ENCODE peak calls at places on chromosomes 6 and 20, in nine cellular contexts. B is transverse colon, C is breast epithelium, Q is ovary, R is stomach, X is prostate gland, W is K562, I is heart left ventricle, U is body of pancreas. Y is an unnamed sample.

GRCh38 chr20:64136004-64136710 is 28.1 kb upstream of the MYT1 start:
- DNase-seq in B (no peak), C (no peak), Q (no peak), R (no peak), X (no peak), W (no peak), I (peak; percentile 9), U (no peak), Y (no peak)

GRCh38 chr20:3805594-3806264 is 9.6 kb downstream of the CDC25B start:
- DNase-seq in B (no peak), C (no peak), Q (no peak), R (no peak), X (no peak), W (peak; percentile 42), I (no peak), U (no peak), Y (no peak)

GRCh38 chr6:85015396-85015990 is 251.1 kb upstream of the TBX18 start:
- DNase-seq in B (peak; percentile 8), C (no peak), Q (peak; percentile 45), R (peak; percentile 31), X (no peak), W (peak; percentile 45), I (no peak), U (peak; percentile 51), Y (peak; percentile 34)

GRCh38 chr6:26109776-26110175 is 22.5 kb downstream of the HFE start:
- DNase-seq in B (no peak), C (no peak), Q (no peak), R (no peak), X (no peak), W (no peak), I (no peak), U (no peak), Y (no peak)

GRCh38 chr6:42255050-42255449 is 37.4 kb upstream of the MRPS10 start:
- DNase-seq in B (no peak), C (no peak), Q (no peak), R (no peak), X (no peak), W (no peak), I (no peak), U (no peak), Y (no peak)

GRCh38 chr20:39706089-39706721 is 744.1 kb downstream of the DHX35 start:
- DNase-seq in B (no peak), C (no peak), Q (peak; percentile 36), R (no peak), X (no peak), W (no peak), I (peak; percentile 73), U (no peak), Y (peak; percentile 24)

GRCh38 chr6:83511901-83512681 is at the start of gene PRSS35:
- DNase-seq in B (peak; percentile 38), C (no peak), Q (peak; percentile 78), R (peak; percentile 47), X (peak; percentile 29), W (peak; percentile 31), I (peak; percentile 77), U (peak; percentile 36), Y (peak; percentile 23)

GRCh38 chr20:32350421-32350820 is 7.7 kb upstream of the ASXL1 start:
- DNase-seq in B (peak; percentile 2), C (no peak), Q (no peak), R (no peak), X (no peak), W (no peak), I (no peak), U (no peak), Y (no peak)

GRCh38 chr20:53613748-53614147 is 20.1 kb upstream of the ZNF217 start:
- DNase-seq in B (no peak), C (no peak), Q (no peak), R (no peak), X (no peak), W (no peak), I (no peak), U (no peak), Y (no peak)

GRCh38 chr6:161135695-161136591 is 137.9 kb downstream of the AGPAT4 start:
- DNase-seq in B (no peak), C (no peak), Q (no peak), R (no peak), X (no peak), W (no peak), I (no peak), U (no peak), Y (no peak)

GRCh38 chr6:14862845-14863244 is 383.0 kb upstream of the JARID2 start:
- DNase-seq in B (no peak), C (no peak), Q (no peak), R (no peak), X (no peak), W (no peak), I (no peak), U (no peak), Y (no peak)

GRCh38 chr6:147508871-147509608 is 550 bp downstream of the SAMD5 start:
- DNase-seq in B (peak; percentile 15), C (no peak), Q (peak; percentile 36), R (no peak), X (no peak), W (peak; percentile 54), I (peak; percentile 61), U (no peak), Y (peak; percentile 13)

DNA sequence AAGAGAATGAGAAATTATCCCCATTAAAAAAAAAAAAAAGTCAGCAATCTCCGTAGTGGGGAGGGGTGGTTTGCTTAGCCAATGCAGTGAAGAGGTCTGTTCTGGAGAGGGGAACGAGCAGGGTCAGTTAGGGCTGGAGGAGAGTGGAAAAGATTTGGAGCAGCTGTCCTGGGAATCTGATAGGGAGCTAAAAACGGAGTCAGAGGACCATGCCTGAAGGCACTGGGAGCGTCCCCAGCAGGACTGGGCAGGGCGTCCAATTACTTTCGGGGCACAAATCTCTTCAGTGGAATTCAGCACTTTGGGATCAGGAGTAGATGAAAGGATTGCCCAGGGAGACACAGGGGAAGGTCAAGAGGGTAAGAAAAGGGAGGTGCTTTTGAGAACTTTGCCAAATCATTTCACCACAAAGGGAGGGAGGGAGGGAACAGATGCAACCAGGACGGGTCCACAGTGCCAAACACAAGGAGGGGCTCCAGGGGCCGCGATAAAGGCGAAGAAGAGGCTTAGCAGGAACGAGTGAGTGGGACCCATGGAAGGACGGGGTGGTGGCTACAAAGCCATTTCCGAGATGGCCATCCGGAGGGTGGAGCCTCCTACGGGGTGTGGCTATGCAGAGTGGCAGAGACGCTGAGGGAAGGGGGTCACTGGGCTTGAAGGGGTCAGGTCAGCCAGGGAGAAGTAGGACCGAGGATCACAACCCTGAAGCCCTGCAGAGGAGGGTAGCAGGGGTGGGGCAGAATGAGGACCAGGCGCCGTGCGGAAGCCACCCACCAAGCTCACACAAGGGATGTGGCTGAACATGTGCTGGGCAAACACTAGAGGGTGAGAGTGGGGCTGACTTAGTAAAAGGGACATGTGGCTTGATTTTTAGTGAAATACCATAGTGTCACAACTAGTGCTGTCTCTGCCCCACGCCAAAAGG is 180.1 kb upstream of the RREB1 start:
- DNase-seq in B (no peak), C (no peak), Q (peak; percentile 71), R (no peak), X (no peak), W (peak; percentile 86), I (peak; percentile 74), U (no peak), Y (peak; percentile 35)
- TF ChIP-seq POLR2A in B (no peak), C (no peak), Q (no peak), R (no peak), X (no peak), W (peak; percentile 68), I (no peak), U (no peak), Y (no peak)

DNA sequence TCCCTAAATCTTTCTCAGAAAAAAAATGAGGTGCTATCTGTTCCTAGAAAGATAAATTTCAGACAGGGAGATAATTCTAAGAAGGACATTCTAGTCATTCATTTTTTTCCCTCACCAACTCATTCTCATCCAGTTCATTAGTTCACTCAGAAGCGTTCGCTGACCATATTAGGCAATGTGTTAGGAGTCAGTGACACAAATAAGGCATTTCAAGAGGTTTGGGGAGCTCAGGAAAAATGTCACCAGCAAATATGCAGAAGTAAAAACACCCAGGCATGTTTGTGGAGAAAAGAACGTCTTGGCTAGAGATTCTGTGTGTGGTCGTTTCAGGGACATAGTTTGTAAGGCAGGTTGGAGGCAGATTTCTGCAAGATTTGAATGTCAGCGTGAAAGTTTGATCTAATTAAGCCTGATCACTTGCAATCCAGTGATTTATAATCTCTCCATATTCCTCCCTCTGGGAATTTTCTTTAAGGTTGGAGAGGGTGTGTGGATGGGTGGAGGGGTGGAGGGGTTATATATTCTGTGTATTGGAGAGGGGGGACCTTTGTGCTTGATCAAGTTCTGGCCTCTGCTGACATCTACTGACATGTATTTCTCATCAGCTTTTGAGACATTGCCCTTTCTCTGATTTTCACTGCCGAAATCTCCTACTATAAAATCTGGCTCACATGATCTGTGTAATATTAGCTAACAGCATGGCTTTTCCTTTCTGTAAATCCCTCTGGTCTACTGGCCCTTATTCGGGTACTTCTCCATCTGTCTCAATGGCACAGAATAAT is 3.6 kb downstream of the MYCT1 start:
- DNase-seq in B (no peak), C (no peak), Q (no peak), R (no peak), X (no peak), W (no peak), I (no peak), U (no peak), Y (no peak)
- TF ChIP-seq CTCF in B (no peak), C (no peak), Q (no peak), R (no peak), X (no peak), W (no peak), I (peak; percentile 25), U (no peak), Y (no peak)

DNA sequence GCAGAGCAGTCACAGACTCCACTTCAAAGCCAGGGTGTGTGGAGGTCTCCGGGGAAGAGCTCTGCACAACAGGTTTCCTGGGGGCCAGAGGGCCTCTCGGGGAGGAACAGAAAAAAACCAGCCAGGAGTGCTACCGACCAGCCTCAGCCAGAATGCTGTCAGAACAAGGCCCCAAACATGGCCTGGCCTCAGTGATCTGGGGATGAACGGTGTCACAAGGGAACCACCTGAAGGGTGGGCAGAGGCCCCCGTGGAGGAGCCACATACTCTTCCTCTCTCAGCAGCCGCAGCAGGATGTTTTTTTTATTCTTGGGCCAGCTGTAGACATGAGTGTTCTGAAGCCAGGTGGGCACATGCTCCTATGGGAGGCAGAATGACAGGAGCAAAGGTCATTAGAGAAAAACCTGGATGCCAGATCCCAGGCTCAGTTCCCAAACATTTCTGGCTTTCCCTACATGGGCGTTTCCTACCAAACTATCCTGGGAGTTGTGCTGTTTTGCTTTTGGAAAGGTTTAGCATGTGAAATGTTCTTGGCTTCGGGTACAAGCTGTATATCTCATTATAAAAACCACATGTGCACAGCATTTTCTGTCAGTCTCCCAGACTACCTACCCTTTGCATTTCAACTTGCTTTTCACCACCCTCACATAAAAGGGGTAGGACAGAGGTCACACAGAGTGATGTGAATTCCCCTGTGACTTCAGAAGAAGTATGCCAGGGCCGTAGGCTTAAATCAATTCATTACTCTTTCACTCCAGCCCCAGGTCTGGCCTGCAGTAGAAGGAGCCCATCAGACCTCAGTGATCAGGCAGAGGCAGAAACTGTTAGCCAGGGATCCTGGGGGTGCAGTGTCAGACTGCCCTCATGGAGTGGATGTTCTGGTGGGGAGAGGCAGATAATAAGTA is 46.2 kb downstream of the TRAF3IP2 start:
- DNase-seq in B (no peak), C (no peak), Q (no peak), R (no peak), X (no peak), W (no peak), I (no peak), U (no peak), Y (peak; percentile 76)
- H3K4me1 ChIP-seq in B (peaks cover 36% of the 10 kb centered on the region), C (peaks cover 3% of the 10 kb centered on the region), Q (peaks cover 14% of the 10 kb centered on the region), R (peaks cover 60% of the 10 kb centered on the region), X (peaks cover 3% of the 10 kb centered on the region), W (no peaks in the 10 kb centered on the region), I (peaks cover under 1% of the 10 kb centered on the region), U (peaks cover 32% of the 10 kb centered on the region), Y (peaks cover 16% of the 10 kb centered on the region)

GRCh38 chr6:90574610-90575009 is 12.3 kb downstream of the MAP3K7 start:
- DNase-seq in B (no peak), C (no peak), Q (no peak), R (no peak), X (no peak), W (no peak), I (no peak), U (no peak), Y (no peak)
- TF ChIP-seq POLR2A in B (no peak), C (no peak), Q (no peak), R (no peak), X (no peak), W (no peak), I (no peak), U (no peak), Y (no peak)

Y was measured in uterus.